ENCODE peak calls at places on chromosomes 13 and 19, in four cellular contexts. O is ELR, L is DMS79 treated with DMSO at 0.1 percent for 48 hours, C is thoracic aorta. S is an unnamed sample.

GRCh38 chr13:25018729-25019115 is 77.2 kb upstream of the PABPC3 start:
- DNase-seq in L (no peak), O (no peak), C (no peak), S (peak)

GRCh38 chr19:45450042-45450380 is 17.8 kb upstream of the FOSB start:
- DNase-seq in L (peak), C (no peak), O (no peak), S (no peak)

GRCh38 chr13:51246411-51247298 is 24.5 kb downstream of the FAM124A start:
- DNase-seq in L (peak), O (no peak), C (no peak), S (no peak)

GRCh38 chr13:29905845-29906244 is 55.4 kb upstream of the UBL3 start:
- DNase-seq in C (no peak), O (no peak), L (no peak), S (no peak)

GRCh38 chr13:97568850-97569249 is 134.9 kb downstream of the RAP2A start:
- DNase-seq in L (no peak), C (no peak), O (no peak), S (peak)

GRCh38 chr19:49560358-49560900 is 19.9 kb downstream of the NOSIP start:
- DNase-seq in L (no peak), O (no peak), C (no peak), S (no peak)

GRCh38 chr19:19463348-19464117 is 51.8 kb downstream of the TSSK6 start:
- DNase-seq in L (no peak), O (peak), C (no peak), S (no peak)

GRCh38 chr13:112804374-112804773 is 114.5 kb downstream of the ATP11A start:
- DNase-seq in O (no peak), L (no peak), C (no peak), S (no peak)

GRCh38 chr19:33302974-33303790 is 848 bp upstream of the CEBPA start:
- DNase-seq in L (no peak), O (peak), C (no peak), S (peak)

GRCh38 chr19:43476606-43477005 is 11.2 kb upstream of the LYPD3 start:
- DNase-seq in O (peak), L (no peak), C (no peak), S (peak)

GRCh38 chr19:3852614-3853254 is 16.1 kb downstream of the ZFR2 start:
- DNase-seq in L (no peak), O (peak), C (no peak), S (peak)

GRCh38 chr19:10116866-10117616 is 2.7 kb downstream of the EIF3G start:
- DNase-seq in L (no peak), C (no peak), O (no peak), S (no peak)

GRCh38 chr19:39679056-39679790 is 23.5 kb downstream of the LGALS16 start:
- DNase-seq in C (no peak), L (no peak), O (no peak), S (peak)

GRCh38 chr13:39684531-39685137 is 29.2 kb downstream of the COG6 start:
- DNase-seq in O (peak), L (peak), C (no peak), S (no peak)

GRCh38 chr19:37943480-37943879 is 36.5 kb downstream of the SIPA1L3 start:
- DNase-seq in L (no peak), C (no peak), O (no peak), S (no peak)

GRCh38 chr13:22517544-22517943 is 663.2 kb upstream of the SGCG start:
- DNase-seq in C (no peak), O (no peak), L (peak), S (peak)

GRCh38 chr19:50657672-50658437 is 8.6 kb downstream of the C19orf81 start:
- DNase-seq in L (peak), C (peak), O (peak), S (peak)

GRCh38 chr13:90531744-90532143 is 815.7 kb upstream of the MIR17HG start:
- DNase-seq in L (no peak), C (no peak), O (no peak), S (no peak)

S was measured in Daoy.